ENCODE peak calls at places on chromosomes 6 and 20, in five cellular contexts. D is sigmoid colon, N is prostate gland, A is H1, T is breast epithelium. P is an unnamed sample. For H3K9me3, the result is how much of the 10 kb centered on the place peaks cover.

GRCh38 chr6:99294786-99295185 is 54.7 kb downstream of the FAXC start:
- DNase-seq in D (no peak), N (no peak), A (no peak), T (no peak), P (no peak)

GRCh38 chr20:3459881-3460307 is 10.9 kb upstream of the ATRN start:
- DNase-seq in D (no peak), N (no peak), A (no peak), T (no peak), P (no peak)

GRCh38 chr20:4060054-4060795 is 44.9 kb upstream of the RNF24 start:
- DNase-seq in D (peak), N (peak), A (no peak), T (peak), P (no peak)

GRCh38 chr6:129590408-129591022 is 119.5 kb downstream of the ARHGAP18 start:
- DNase-seq in D (no peak), N (no peak), A (no peak), T (no peak), P (no peak)

GRCh38 chr6:11778648-11779307 is at the start of gene ADTRP:
- DNase-seq in D (no peak), N (no peak), A (no peak), T (no peak), P (no peak)

GRCh38 chr6:127216821-127217789 is 49.6 kb upstream of the RNF146 start:
- DNase-seq in D (no peak), N (no peak), A (no peak), T (no peak), P (no peak)

GRCh38 chr20:41304413-41305079 is 13.0 kb downstream of the ZHX3 start:
- DNase-seq in D (no peak), N (no peak), A (no peak), T (no peak), P (no peak)

GRCh38 chr6:106829451-106829850 is 145.1 kb downstream of the CD24 start:
- DNase-seq in D (no peak), N (no peak), A (no peak), T (no peak), P (no peak)

GRCh38 chr6:7143161-7143974 is 35.6 kb downstream of the RREB1 start:
- DNase-seq in D (no peak), N (no peak), A (no peak), T (no peak), P (no peak)

GRCh38 chr6:39496951-39497350 is 174.4 kb upstream of the KCNK16 start:
- DNase-seq in D (peak), N (peak), A (no peak), T (no peak), P (peak)

GRCh38 chr6:142853244-142854180 is 91.5 kb downstream of the HIVEP2 start:
- DNase-seq in D (no peak), N (no peak), A (no peak), T (no peak), P (no peak)

GRCh38 chr6:46918830-46919229 is 2.9 kb downstream of the ADGRF5 start:
- DNase-seq in D (no peak), N (no peak), A (no peak), T (no peak), P (no peak)

GRCh38 chr6:106688177-106688951 is 59.0 kb downstream of the QRSL1 start:
- DNase-seq in D (no peak), N (no peak), A (no peak), T (no peak), P (no peak)

GRCh38 chr20:32763202-32763999 is 1.2 kb downstream of the DNMT3B start:
- DNase-seq in D (no peak), N (no peak), A (no peak), T (no peak), P (no peak)

GRCh38 chr6:76972463-76972862 is 490.8 kb downstream of the HTR1B start:
- DNase-seq in D (no peak), N (no peak), A (no peak), T (no peak), P (no peak)

GRCh38 chr6:25354078-25354940 is 75.1 kb downstream of the CARMIL1 start:
- DNase-seq in D (no peak), N (no peak), A (no peak), T (no peak), P (no peak)

GRCh38 chr20:60009826-60010616 is 51.8 kb downstream of the CDH26 start:
- DNase-seq in D (no peak), N (no peak), A (no peak), T (no peak), P (no peak)

DNA sequence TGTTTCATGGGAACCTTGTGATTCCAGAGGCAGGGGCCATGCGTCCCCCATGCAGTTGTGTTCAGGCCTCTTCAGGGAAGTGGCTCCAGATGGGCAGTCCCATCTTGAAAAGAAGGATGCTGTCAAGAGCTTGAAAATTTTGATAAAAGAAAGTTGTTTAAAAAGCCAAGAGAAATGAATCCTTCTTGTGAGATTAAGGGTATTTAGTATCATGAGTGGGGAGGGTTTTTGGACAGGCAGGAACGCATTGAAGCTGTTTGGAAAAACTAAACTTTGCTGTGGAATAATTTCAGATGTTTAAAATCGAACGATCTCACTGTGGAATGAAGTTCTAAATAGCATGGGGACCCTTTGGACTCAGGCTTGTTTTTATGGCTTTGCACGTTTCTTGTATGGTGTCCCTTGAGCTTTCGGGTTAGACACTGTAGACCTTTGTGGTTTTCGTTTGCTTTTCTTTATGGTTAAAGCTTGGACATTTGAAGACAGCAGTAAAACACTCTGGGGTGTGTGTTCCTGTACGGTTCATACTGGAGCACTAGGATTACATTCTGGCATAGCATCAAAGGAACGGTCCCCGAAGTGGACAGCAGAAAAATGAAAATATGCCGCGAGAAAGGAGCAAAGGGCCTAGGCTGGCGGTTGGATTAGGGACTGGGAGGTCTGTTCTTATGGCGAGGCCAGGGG is 18.2 kb downstream of the KIF25 start:
- DNase-seq in D (no peak), N (no peak), A (no peak), T (no peak), P (no peak)
- H3K9me3 ChIP-seq in D (under half), N (under half), A (under half), T (under half), P (under half)

GRCh38 chr20:1894471-1894950 is 696 bp upstream of the SIRPA start:
- DNase-seq in D (peak), N (peak), A (no peak), T (peak), P (no peak)

GRCh38 chr20:1895674-1896496 is 678 bp downstream of the SIRPA start:
- DNase-seq in D (peak), N (no peak), A (no peak), T (peak), P (no peak)

GRCh38 chr20:1896859-1897258 is 1.7 kb downstream of the SIRPA start:
- DNase-seq in D (no peak), N (no peak), A (no peak), T (no peak), P (no peak)

GRCh38 chr20:1893721-1894470 is 1.3 kb upstream of the SIRPA start:
- DNase-seq in D (peak), N (no peak), A (no peak), T (no peak), P (no peak)

DNA sequence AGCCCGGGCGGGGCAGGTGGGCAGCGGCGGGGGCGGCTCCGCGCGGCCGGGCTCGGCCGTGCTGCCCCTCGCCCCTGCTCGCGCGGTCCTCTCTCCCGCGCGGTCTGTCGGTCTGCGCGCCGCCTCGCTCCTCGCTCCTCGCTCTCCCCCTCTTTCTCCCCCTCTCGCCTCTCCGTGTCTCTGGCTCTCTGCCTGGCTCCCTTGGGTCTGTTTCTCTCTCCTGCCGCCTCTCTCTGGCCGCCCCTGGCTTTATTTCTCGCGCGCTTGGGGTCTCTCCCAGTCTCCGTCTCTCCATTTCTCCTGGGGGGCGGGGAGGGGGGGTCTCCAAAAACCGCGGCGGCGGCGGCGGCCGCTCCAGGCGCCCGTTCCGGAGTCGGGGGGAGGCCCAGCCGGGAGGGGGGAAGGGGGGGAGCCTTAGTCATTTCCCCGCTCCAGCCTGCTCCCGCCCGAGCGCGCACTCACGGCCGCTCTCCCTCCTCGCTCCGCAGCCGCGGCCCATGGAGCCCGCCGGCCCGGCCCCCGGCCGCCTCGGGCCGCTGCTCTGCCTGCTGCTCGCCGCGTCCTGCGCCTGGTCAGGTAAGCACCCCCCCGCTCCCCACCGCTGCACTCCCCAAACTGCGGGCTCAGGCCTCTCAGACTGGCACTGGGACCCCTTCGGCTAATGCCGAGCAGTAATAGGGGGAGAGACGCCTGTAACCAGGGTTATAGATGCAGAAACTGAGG is at the start of gene SIRPA:
- DNase-seq in D (peak), N (peak), A (no peak), T (peak), P (no peak)
- TF ChIP-seq POLR2A in D (no peak), N (peak), A (peak), T (peak), P (peak)

GRCh38 chr6:144689503-144690040 is 404.4 kb downstream of the UTRN start:
- DNase-seq in D (no peak), N (no peak), A (no peak), T (no peak), P (no peak)

GRCh38 chr6:144690659-144691058 is 405.5 kb downstream of the UTRN start:
- DNase-seq in D (no peak), N (no peak), A (no peak), T (no peak), P (no peak)

GRCh38 chr6:144690109-144690508 is 405.0 kb downstream of the UTRN start:
- DNase-seq in D (no peak), N (no peak), A (no peak), T (no peak), P (no peak)

GRCh38 chr6:144683216-144684070 is 398.3 kb downstream of the UTRN start:
- DNase-seq in D (no peak), N (no peak), A (no peak), T (no peak), P (no peak)

DNA sequence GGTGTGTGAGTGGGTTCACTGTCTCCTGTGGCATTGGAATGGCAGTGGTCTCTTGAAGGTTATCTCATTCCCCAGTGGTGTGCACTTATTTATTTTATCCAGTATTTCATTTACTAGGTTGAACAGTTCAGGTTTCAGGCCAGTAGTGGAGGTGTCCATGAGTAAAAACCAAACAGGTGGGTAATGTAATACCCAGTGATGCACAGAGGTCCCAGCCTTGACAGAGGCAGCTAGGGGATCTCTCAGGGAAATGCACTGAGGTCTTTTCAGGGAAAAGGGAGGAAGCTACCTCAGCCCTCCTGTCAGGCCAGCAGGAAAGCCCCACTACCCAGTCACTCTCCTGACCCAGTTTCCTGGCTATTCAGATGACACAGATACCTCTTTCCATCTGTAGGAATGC is 403.6 kb downstream of the UTRN start:
- DNase-seq in D (no peak), N (no peak), A (no peak), T (no peak), P (no peak)
- H3K9me3 ChIP-seq in D (under half), N (under half), A (under half), T (under half), P (under half)

DNA sequence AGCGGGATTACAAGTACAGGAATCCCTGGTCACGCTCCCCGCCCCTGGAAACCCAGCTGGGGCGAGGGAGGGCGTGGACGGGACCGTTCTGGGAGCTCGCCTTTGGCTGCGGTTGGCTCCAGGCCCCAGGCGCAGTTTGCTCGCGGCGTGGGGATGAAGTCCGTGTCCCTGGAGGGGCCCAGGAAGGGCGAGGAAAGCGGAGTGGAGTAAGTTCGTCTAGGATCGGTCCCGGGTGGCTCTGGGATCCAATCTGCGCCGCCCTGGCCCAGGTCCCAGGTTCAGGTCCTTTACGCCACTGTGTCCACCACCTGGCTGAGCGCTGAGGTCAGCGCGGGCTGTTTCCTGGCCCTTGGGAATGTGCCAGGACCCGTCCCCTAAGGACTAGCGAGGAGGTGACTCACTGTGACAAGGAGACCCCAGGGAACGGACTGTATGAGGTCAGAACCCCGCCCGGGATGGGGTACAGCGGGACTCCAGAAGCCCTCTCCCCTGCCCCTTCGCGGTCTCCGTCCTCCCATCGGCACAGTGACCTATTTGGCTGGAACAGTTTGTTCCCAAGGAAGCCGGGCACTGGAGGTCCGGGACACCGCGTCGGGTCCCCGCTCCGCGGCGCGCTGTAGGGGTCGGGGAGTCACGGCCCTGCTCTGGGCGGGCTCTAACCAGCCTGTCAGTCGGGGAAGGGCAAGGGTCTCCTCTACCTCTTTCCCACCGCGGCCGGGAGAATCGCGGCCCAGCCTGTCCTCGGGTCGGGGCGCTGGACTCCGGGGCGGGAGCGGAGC is 718 bp downstream of the CDKN1A start:
- DNase-seq in D (peak), N (peak), A (no peak), T (peak), P (peak)
- TF ChIP-seq POLR2A in D (no peak), N (no peak), A (no peak), T (peak), P (no peak)